ENCODE peak calls at places on chromosomes 6 and 20, in four cellular contexts. One of them, this sample, is unnamed. For H3K4me1, the result is how much of the 10 kb centered on the place peaks cover.

GRCh38 chr20:38218566-38218885 is 42.0 kb downstream of the KIAA1755 start:
- DNase-seq in pancreas: no peak
- DNase-seq in naive thymus-derived CD4-positive, alpha-beta T cell: no peak
- DNase-seq in Karpas-422: no peak
- DNase-seq in this sample: no peak

GRCh38 chr6:22362361-22362760 is 65.5 kb upstream of the PRL start:
- DNase-seq in pancreas: no peak
- DNase-seq in Karpas-422: no peak
- DNase-seq in naive thymus-derived CD4-positive, alpha-beta T cell: no peak
- DNase-seq in this sample: no peak

GRCh38 chr20:53574819-53575218 is 18.8 kb downstream of the ZNF217 start:
- DNase-seq in Karpas-422: no peak
- DNase-seq in pancreas: no peak
- DNase-seq in naive thymus-derived CD4-positive, alpha-beta T cell: no peak
- DNase-seq in this sample: no peak

GRCh38 chr20:19114410-19114809 is 98.0 kb upstream of the SLC24A3 start:
- DNase-seq in Karpas-422: no peak
- DNase-seq in pancreas: no peak
- DNase-seq in naive thymus-derived CD4-positive, alpha-beta T cell: no peak
- DNase-seq in this sample: no peak

GRCh38 chr6:117498159-117498558 is 15.7 kb downstream of the DCBLD1 start:
- DNase-seq in Karpas-422: no peak
- DNase-seq in naive thymus-derived CD4-positive, alpha-beta T cell: no peak
- DNase-seq in pancreas: no peak
- DNase-seq in this sample: no peak

GRCh38 chr6:137451926-137452325 is 42.3 kb downstream of the OLIG3 start:
- DNase-seq in Karpas-422: no peak
- DNase-seq in naive thymus-derived CD4-positive, alpha-beta T cell: no peak
- DNase-seq in pancreas: no peak
- DNase-seq in this sample: no peak

GRCh38 chr20:16781496-16781895 is 33.3 kb downstream of the OTOR start:
- DNase-seq in Karpas-422: no peak
- DNase-seq in naive thymus-derived CD4-positive, alpha-beta T cell: no peak
- DNase-seq in pancreas: no peak
- DNase-seq in this sample: no peak

GRCh38 chr6:123658848-123659247 is 22.1 kb upstream of the TRDN start:
- DNase-seq in naive thymus-derived CD4-positive, alpha-beta T cell: no peak
- DNase-seq in pancreas: no peak
- DNase-seq in Karpas-422: no peak
- DNase-seq in this sample: no peak

GRCh38 chr20:10705801-10706459 is 32.1 kb upstream of the JAG1 start:
- DNase-seq in Karpas-422: no peak
- DNase-seq in naive thymus-derived CD4-positive, alpha-beta T cell: no peak
- DNase-seq in pancreas: no peak
- DNase-seq in this sample: no peak

GRCh38 chr20:32544260-32544722 is 40.8 kb downstream of the NOL4L start:
- DNase-seq in naive thymus-derived CD4-positive, alpha-beta T cell: no peak
- DNase-seq in Karpas-422: no peak
- DNase-seq in pancreas: peak
- DNase-seq in this sample: no peak

GRCh38 chr6:25792016-25792415 is 37.5 kb downstream of the SLC17A4 start:
- DNase-seq in pancreas: no peak
- DNase-seq in Karpas-422: no peak
- DNase-seq in naive thymus-derived CD4-positive, alpha-beta T cell: no peak
- DNase-seq in this sample: no peak

GRCh38 chr20:33685328-33686007 is 717 bp downstream of the E2F1 start:
- DNase-seq in naive thymus-derived CD4-positive, alpha-beta T cell: no peak
- DNase-seq in Karpas-422: peak
- DNase-seq in pancreas: peak
- DNase-seq in this sample: peak

GRCh38 chr6:13725570-13725969 is 13.9 kb upstream of the RANBP9 start:
- DNase-seq in naive thymus-derived CD4-positive, alpha-beta T cell: no peak
- DNase-seq in pancreas: no peak
- DNase-seq in Karpas-422: no peak
- DNase-seq in this sample: peak

GRCh38 chr6:10451828-10452509 is 37.1 kb upstream of the TFAP2A start:
- DNase-seq in pancreas: no peak
- DNase-seq in naive thymus-derived CD4-positive, alpha-beta T cell: no peak
- DNase-seq in Karpas-422: no peak
- DNase-seq in this sample: no peak

GRCh38 chr6:39088331-39088730 is 26.7 kb downstream of the SAYSD1 start:
- DNase-seq in naive thymus-derived CD4-positive, alpha-beta T cell: no peak
- DNase-seq in Karpas-422: peak
- DNase-seq in pancreas: no peak
- DNase-seq in this sample: no peak

GRCh38 chr6:166488081-166488685 is 98.3 kb downstream of the RAMACL start:
- DNase-seq in pancreas: no peak
- DNase-seq in Karpas-422: no peak
- DNase-seq in naive thymus-derived CD4-positive, alpha-beta T cell: peak
- DNase-seq in this sample: peak

GRCh38 chr6:90907931-90908655 is 321.2 kb upstream of the MAP3K7 start:
- DNase-seq in Karpas-422: no peak
- DNase-seq in pancreas: no peak
- DNase-seq in naive thymus-derived CD4-positive, alpha-beta T cell: no peak
- DNase-seq in this sample: no peak

GRCh38 chr20:3663031-3663701 is at the start of gene GFRA4:
- DNase-seq in pancreas: no peak
- DNase-seq in Karpas-422: no peak
- DNase-seq in naive thymus-derived CD4-positive, alpha-beta T cell: no peak
- DNase-seq in this sample: no peak

GRCh38 chr6:40399888-40400468 is 187.2 kb downstream of the LRFN2 start:
- DNase-seq in naive thymus-derived CD4-positive, alpha-beta T cell: no peak
- DNase-seq in Karpas-422: no peak
- DNase-seq in pancreas: no peak
- DNase-seq in this sample: no peak

GRCh38 chr6:47083586-47084047 is 41.5 kb upstream of the ADGRF1 start:
- DNase-seq in Karpas-422: peak
- DNase-seq in pancreas: peak
- DNase-seq in naive thymus-derived CD4-positive, alpha-beta T cell: no peak
- DNase-seq in this sample: no peak

GRCh38 chr6:136791296-136792065 is 796 bp downstream of the MAP3K5 start:
- DNase-seq in Karpas-422: peak
- DNase-seq in pancreas: peak
- DNase-seq in naive thymus-derived CD4-positive, alpha-beta T cell: peak
- DNase-seq in this sample: peak

GRCh38 chr6:164870175-164870574 is 439.2 kb downstream of the C6orf118 start:
- DNase-seq in Karpas-422: no peak
- DNase-seq in naive thymus-derived CD4-positive, alpha-beta T cell: no peak
- DNase-seq in pancreas: no peak
- DNase-seq in this sample: no peak

GRCh38 chr20:24984963-24985640 is 7.4 kb downstream of the APMAP start:
- DNase-seq in Karpas-422: no peak
- DNase-seq in pancreas: no peak
- DNase-seq in naive thymus-derived CD4-positive, alpha-beta T cell: no peak
- DNase-seq in this sample: no peak

GRCh38 chr6:168160506-168161370 is 81.7 kb upstream of the FRMD1 start:
- DNase-seq in pancreas: peak
- DNase-seq in Karpas-422: no peak
- DNase-seq in naive thymus-derived CD4-positive, alpha-beta T cell: no peak
- DNase-seq in this sample: no peak

GRCh38 chr6:137536104-137536773 is 42.0 kb upstream of the OLIG3 start:
- DNase-seq in pancreas: no peak
- DNase-seq in naive thymus-derived CD4-positive, alpha-beta T cell: peak
- DNase-seq in Karpas-422: no peak
- DNase-seq in this sample: no peak

GRCh38 chr20:35579196-35579595 is 36.4 kb upstream of the SPAG4 start:
- DNase-seq in Karpas-422: no peak
- DNase-seq in naive thymus-derived CD4-positive, alpha-beta T cell: no peak
- DNase-seq in pancreas: no peak
- DNase-seq in this sample: no peak

GRCh38 chr6:149723771-149724417 is 6.0 kb upstream of the LATS1 start:
- DNase-seq in pancreas: no peak
- DNase-seq in naive thymus-derived CD4-positive, alpha-beta T cell: no peak
- DNase-seq in Karpas-422: peak
- DNase-seq in this sample: no peak

GRCh38 chr20:13800728-13801134 is 15.9 kb downstream of the NDUFAF5 start:
- DNase-seq in naive thymus-derived CD4-positive, alpha-beta T cell: no peak
- DNase-seq in pancreas: peak
- DNase-seq in Karpas-422: no peak
- DNase-seq in this sample: no peak

GRCh38 chr6:46221221-46221793 is 50.5 kb upstream of the ENPP5 start:
- DNase-seq in Karpas-422: peak
- DNase-seq in naive thymus-derived CD4-positive, alpha-beta T cell: no peak
- DNase-seq in pancreas: no peak
- DNase-seq in this sample: no peak

GRCh38 chr6:88870728-88871330 is 92.6 kb downstream of the RNGTT start:
- DNase-seq in Karpas-422: peak
- DNase-seq in pancreas: no peak
- DNase-seq in naive thymus-derived CD4-positive, alpha-beta T cell: peak
- DNase-seq in this sample: no peak

GRCh38 chr6:83073620-83074019 is 6.1 kb downstream of the DOP1A start:
- DNase-seq in naive thymus-derived CD4-positive, alpha-beta T cell: no peak
- DNase-seq in pancreas: no peak
- DNase-seq in Karpas-422: no peak
- DNase-seq in this sample: no peak

GRCh38 chr6:12009904-12010634 is 2.0 kb upstream of the HIVEP1 start:
- DNase-seq in pancreas: no peak
- DNase-seq in naive thymus-derived CD4-positive, alpha-beta T cell: no peak
- DNase-seq in Karpas-422: no peak
- DNase-seq in this sample: no peak

GRCh38 chr20:16434087-16434664 is 139.1 kb downstream of the KIF16B start:
- DNase-seq in naive thymus-derived CD4-positive, alpha-beta T cell: no peak
- DNase-seq in pancreas: peak
- DNase-seq in Karpas-422: peak
- DNase-seq in this sample: peak

GRCh38 chr6:27531772-27532459 is 59.0 kb upstream of the ZNF184 start:
- DNase-seq in naive thymus-derived CD4-positive, alpha-beta T cell: no peak
- DNase-seq in pancreas: no peak
- DNase-seq in Karpas-422: no peak
- DNase-seq in this sample: no peak

GRCh38 chr20:32672982-32673727 is 586 bp downstream of the C20orf203 start:
- DNase-seq in pancreas: no peak
- DNase-seq in Karpas-422: peak
- DNase-seq in naive thymus-derived CD4-positive, alpha-beta T cell: no peak
- DNase-seq in this sample: no peak

GRCh38 chr6:26016326-26017275 is 54.0 kb downstream of the TRIM38 start:
- DNase-seq in pancreas: no peak
- DNase-seq in naive thymus-derived CD4-positive, alpha-beta T cell: no peak
- DNase-seq in Karpas-422: no peak
- DNase-seq in this sample: no peak

GRCh38 chr6:136226027-136226673 is 24.0 kb downstream of the MTFR2 start:
- DNase-seq in Karpas-422: peak
- DNase-seq in pancreas: no peak
- DNase-seq in naive thymus-derived CD4-positive, alpha-beta T cell: peak
- DNase-seq in this sample: peak

GRCh38 chr6:114747995-114748625 is 405.3 kb upstream of the HS3ST5 start:
- DNase-seq in pancreas: no peak
- DNase-seq in Karpas-422: peak
- DNase-seq in naive thymus-derived CD4-positive, alpha-beta T cell: no peak
- DNase-seq in this sample: no peak

GRCh38 chr6:13908955-13909381 is 15.8 kb upstream of the RNF182 start:
- DNase-seq in naive thymus-derived CD4-positive, alpha-beta T cell: peak
- DNase-seq in pancreas: no peak
- DNase-seq in Karpas-422: peak
- DNase-seq in this sample: peak

GRCh38 chr6:167303660-167304625 is 12.8 kb downstream of the UNC93A start:
- DNase-seq in Karpas-422: no peak
- DNase-seq in naive thymus-derived CD4-positive, alpha-beta T cell: no peak
- DNase-seq in pancreas: no peak
- DNase-seq in this sample: no peak

GRCh38 chr20:17840423-17840822 is 128.2 kb downstream of the SNX5 start:
- DNase-seq in pancreas: no peak
- DNase-seq in Karpas-422: no peak
- DNase-seq in naive thymus-derived CD4-positive, alpha-beta T cell: no peak
- DNase-seq in this sample: no peak
- H3K4me1 ChIP-seq in pancreas: under half
- H3K4me1 ChIP-seq in Karpas-422: under half
- H3K4me1 ChIP-seq in naive thymus-derived CD4-positive, alpha-beta T cell: under half
- H3K4me1 ChIP-seq in this sample: under half

GRCh38 chr20:62551408-62552323 is 75.9 kb upstream of the GATA5 start:
- DNase-seq in pancreas: no peak
- DNase-seq in Karpas-422: no peak
- DNase-seq in naive thymus-derived CD4-positive, alpha-beta T cell: no peak
- DNase-seq in this sample: no peak
- H3K4me3 ChIP-seq in pancreas: no peak
- H3K4me3 ChIP-seq in Karpas-422: no peak
- H3K4me3 ChIP-seq in naive thymus-derived CD4-positive, alpha-beta T cell: no peak
- H3K4me3 ChIP-seq in this sample: peak

GRCh38 chr6:43982084-43982625 is 145.1 kb downstream of the MRPL14 start:
- DNase-seq in Karpas-422: no peak
- DNase-seq in pancreas: no peak
- DNase-seq in naive thymus-derived CD4-positive, alpha-beta T cell: no peak
- DNase-seq in this sample: no peak
- H3K27ac ChIP-seq in Karpas-422: no peak
- H3K27ac ChIP-seq in pancreas: no peak
- H3K27ac ChIP-seq in naive thymus-derived CD4-positive, alpha-beta T cell: no peak
- H3K27ac ChIP-seq in this sample: no peak

GRCh38 chr6:157831424-157832249 is 8.6 kb downstream of the SNX9 start:
- DNase-seq in naive thymus-derived CD4-positive, alpha-beta T cell: no peak
- DNase-seq in pancreas: no peak
- DNase-seq in Karpas-422: no peak
- DNase-seq in this sample: no peak
- H3K4me1 ChIP-seq in naive thymus-derived CD4-positive, alpha-beta T cell: under half
- H3K4me1 ChIP-seq in pancreas: under half
- H3K4me1 ChIP-seq in Karpas-422: under half
- H3K4me1 ChIP-seq in this sample: under half

DNA sequence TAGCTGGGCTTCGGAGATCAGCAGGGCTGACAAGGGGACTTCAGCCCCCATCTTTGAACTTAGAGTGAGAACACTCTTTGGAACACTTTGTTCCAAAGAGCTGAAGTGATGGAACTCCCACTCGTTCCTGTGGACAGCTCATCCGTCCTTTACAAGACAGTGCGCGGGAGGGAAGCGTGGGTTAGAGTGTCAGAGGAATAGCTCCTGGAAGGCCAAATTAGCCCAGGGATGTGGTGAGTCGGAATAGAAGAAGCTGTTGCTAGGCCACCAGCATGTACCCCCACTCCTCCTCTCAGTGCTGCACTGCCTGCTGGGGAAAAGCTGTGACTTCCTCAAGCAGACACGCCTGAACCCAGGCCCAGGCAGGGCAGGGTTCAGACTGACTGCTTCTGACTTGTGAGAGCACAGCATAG is 1.7 kb downstream of the SDCBP2 start:
- DNase-seq in Karpas-422: no peak
- DNase-seq in naive thymus-derived CD4-positive, alpha-beta T cell: no peak
- DNase-seq in pancreas: no peak
- DNase-seq in this sample: no peak
- H3K4me3 ChIP-seq in Karpas-422: peak
- H3K4me3 ChIP-seq in naive thymus-derived CD4-positive, alpha-beta T cell: no peak
- H3K4me3 ChIP-seq in pancreas: no peak
- H3K4me3 ChIP-seq in this sample: no peak

DNA sequence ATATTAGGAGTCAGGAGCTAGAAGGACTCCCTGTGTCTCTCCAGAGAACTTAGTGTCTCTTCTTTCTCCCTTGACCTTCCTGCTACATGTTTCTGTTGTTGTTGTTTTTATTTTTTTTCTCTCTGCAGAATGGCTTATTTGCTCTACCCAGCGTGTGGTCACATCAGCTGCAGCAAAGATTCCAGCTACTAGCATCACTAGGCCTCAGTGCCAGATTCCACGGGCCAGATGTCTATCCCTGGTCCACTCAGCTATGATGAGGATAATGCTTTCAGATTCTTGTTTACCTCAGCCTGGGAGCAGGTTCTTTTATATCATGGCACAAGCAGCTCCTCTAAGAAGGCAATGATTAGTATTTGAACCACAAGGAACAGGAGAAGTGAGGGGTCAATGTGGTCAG is 110.0 kb downstream of the PLCB1 start:
- DNase-seq in pancreas: no peak
- DNase-seq in Karpas-422: no peak
- DNase-seq in naive thymus-derived CD4-positive, alpha-beta T cell: no peak
- DNase-seq in this sample: no peak
- H3K27ac ChIP-seq in pancreas: no peak
- H3K27ac ChIP-seq in Karpas-422: no peak
- H3K27ac ChIP-seq in naive thymus-derived CD4-positive, alpha-beta T cell: no peak
- H3K27ac ChIP-seq in this sample: no peak